ENCODE peak calls at places on chromosomes 5 and 9, in four cellular contexts. V is HFFc6, D is fibroblast of pulmonary artery, I is body of pancreas. G is an unnamed sample.

GRCh38 chr9:107931071-107931715 is 441.6 kb upstream of the KLF4 start:
- DNase-seq in V (no peak), D (no peak), I (no peak), G (no peak)

GRCh38 chr9:98107926-98108325 is 11.1 kb downstream of the TRIM14 start:
- DNase-seq in V (no peak), D (no peak), I (no peak), G (no peak)

GRCh38 chr9:111524731-111525055 is 286 bp upstream of the ZNF483 start:
- DNase-seq in V (no peak), D (no peak), I (no peak), G (no peak)

GRCh38 chr9:131800885-131801284 is 61.0 kb upstream of the RAPGEF1 start:
- DNase-seq in V (no peak), D (no peak), I (no peak), G (no peak)

GRCh38 chr5:113020461-113021273 is 44.1 kb downstream of the DCP2 start:
- DNase-seq in V (peak; percentile 78), D (peak; percentile 77), I (no peak), G (no peak)

GRCh38 chr5:57720656-57721055 is 238.0 kb upstream of the ACTBL2 start:
- DNase-seq in V (no peak), D (no peak), I (no peak), G (no peak)

GRCh38 chr5:168298949-168299348 is 7.5 kb downstream of the WWC1 start:
- DNase-seq in V (no peak), D (no peak), I (no peak), G (no peak)

GRCh38 chr5:93164690-93165089 is 416.3 kb downstream of the NR2F1-AS1 start:
- DNase-seq in V (peak; percentile 78), D (peak; percentile 93), I (peak; percentile 13), G (no peak)

GRCh38 chr9:114310471-114311450 is 12.1 kb upstream of the ORM1 start:
- DNase-seq in V (no peak), D (no peak), I (peak; percentile 0), G (no peak)

GRCh38 chr5:149665416-149666163 is 64.5 kb upstream of the PPARGC1B start:
- DNase-seq in V (no peak), D (no peak), I (no peak), G (no peak)

GRCh38 chr5:5018560-5018935 is 121.6 kb upstream of the ADAMTS16 start:
- DNase-seq in V (peak; percentile 70), D (no peak), I (no peak), G (no peak)

GRCh38 chr5:21680196-21680595 is 1172.9 kb downstream of the CDH12 start:
- DNase-seq in V (no peak), D (peak; percentile 86), I (peak; percentile 2), G (no peak)

GRCh38 chr5:154189256-154189818 is 1.2 kb upstream of the GALNT10 start:
- DNase-seq in V (no peak), D (no peak), I (no peak), G (peak; percentile 23)

GRCh38 chr5:103674739-103675138 is 112.2 kb upstream of the NUDT12 start:
- DNase-seq in V (no peak), D (peak; percentile 4), I (peak; percentile 2), G (no peak)

GRCh38 chr5:135140805-135141204 is 106.8 kb upstream of the PITX1 start:
- DNase-seq in V (peak; percentile 26), D (no peak), I (peak; percentile 66), G (no peak)

GRCh38 chr5:113027431-113027830 is 50.8 kb downstream of the DCP2 start:
- DNase-seq in V (no peak), D (no peak), I (no peak), G (no peak)

GRCh38 chr5:128380324-128380723 is 157.7 kb downstream of the FBN2 start:
- DNase-seq in V (no peak), D (no peak), I (no peak), G (no peak)

GRCh38 chr5:81140942-81141341 is 92.2 kb upstream of the CKMT2 start:
- DNase-seq in V (no peak), D (peak; percentile 50), I (peak; percentile 15), G (no peak)

GRCh38 chr5:95080456-95080855 is 204.4 kb downstream of the MCTP1 start:
- DNase-seq in V (no peak), D (peak; percentile 5), I (no peak), G (no peak)

GRCh38 chr9:18325337-18326011 is 148.5 kb upstream of the ADAMTSL1 start:
- DNase-seq in V (peak; percentile 11), D (no peak), I (no peak), G (no peak)

DNA sequence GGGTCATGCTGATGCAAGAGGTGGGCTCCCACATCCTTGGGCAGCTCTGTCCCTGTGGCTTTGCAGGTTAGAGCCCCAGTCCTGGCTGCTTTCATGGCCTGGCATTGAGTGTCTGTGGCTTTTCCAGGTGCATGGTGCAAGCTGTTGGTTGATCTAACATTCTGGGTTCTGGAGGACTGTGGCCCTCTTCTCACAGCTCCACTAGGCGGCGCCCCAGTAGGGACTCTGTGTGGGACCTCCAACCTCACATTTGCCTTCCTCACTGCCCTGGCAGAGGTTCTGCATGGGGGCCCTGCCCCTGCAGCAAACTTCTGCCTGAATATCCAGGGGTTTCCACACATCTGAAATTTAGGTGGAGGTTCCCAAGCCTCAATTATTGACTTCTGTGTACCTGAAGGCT is 150.1 kb downstream of the NNT start:
- DNase-seq in V (no peak), D (no peak), I (no peak), G (no peak)
- TF ChIP-seq CTCF in V (peak; percentile 7), D (no peak), I (no peak), G (no peak)

GRCh38 chr9:75164573-75164972 is 76.3 kb downstream of the OSTF1 start:
- DNase-seq in V (no peak), D (no peak), I (no peak), G (no peak)
- TF ChIP-seq CTCF in V (no peak), D (no peak), I (no peak), G (no peak)

DNA sequence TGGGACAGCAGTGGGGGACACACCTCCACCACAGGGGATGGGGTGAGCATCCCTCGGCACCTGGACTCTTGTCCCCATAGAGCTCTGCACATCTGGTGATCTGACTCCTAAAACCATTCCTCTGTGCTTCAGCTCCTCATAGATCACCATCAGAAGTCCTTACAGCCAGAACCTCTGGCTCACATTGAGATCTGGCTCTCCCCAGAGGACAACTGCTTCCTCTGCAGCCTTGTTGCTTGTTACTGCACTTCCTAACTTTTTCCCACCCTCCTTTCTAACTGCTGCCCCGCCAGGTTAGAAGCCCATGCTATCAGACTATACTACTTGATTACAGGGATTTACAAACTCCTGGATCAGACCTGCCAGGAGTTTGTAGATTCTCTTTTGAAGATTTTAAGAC is 64.5 kb downstream of the ARSB start:
- DNase-seq in V (peak; percentile 35), D (peak; percentile 72), I (peak; percentile 15), G (no peak)
- TF ChIP-seq CTCF in V (peak; percentile 42), D (peak; percentile 56), I (peak; percentile 31), G (no peak)

GRCh38 chr5:14871573-14872069 is at the start of gene ANKH:
- DNase-seq in V (peak; percentile 67), D (peak; percentile 75), I (peak; percentile 81), G (peak; percentile 85)
- TF ChIP-seq CTCF in V (no peak), D (no peak), I (no peak), G (no peak)

G was measured in endothelial cell.